ENCODE peak calls at places on chromosomes 7 and 10, in six cellular contexts. Z, N, A, T, C and E are unnamed samples.
A peak's percentile ranks its signal among the peaks of the same experiment; 100 is the strongest.

GRCh38 chr7:97018775-97019535 is 5.7 kb downstream of the DLX5 start:
- DNase-seq in Z (no peak), N (no peak), A (no peak), T (no peak), C (no peak), E (no peak)

GRCh38 chr7:37131855-37132254 is 316.8 kb downstream of the ELMO1 start:
- DNase-seq in Z (no peak), N (no peak), A (no peak), T (no peak), C (no peak), E (no peak)

GRCh38 chr10:96511044-96511945 is 2.4 kb downstream of the TLL2 start:
- DNase-seq in Z (peak; percentile 48), N (peak; percentile 41), A (peak; percentile 58), T (no peak), C (peak; percentile 24), E (peak; percentile 60)

GRCh38 chr10:132616170-132616994 is 78.8 kb downstream of the INPP5A start:
- DNase-seq in Z (no peak), N (no peak), A (no peak), T (no peak), C (no peak), E (no peak)

GRCh38 chr7:41481353-41481752 is 221.5 kb downstream of the INHBA start:
- DNase-seq in Z (no peak), N (no peak), A (no peak), T (no peak), C (peak; percentile 52), E (no peak)

GRCh38 chr7:816751-817671 is 15.3 kb upstream of the SUN1 start:
- DNase-seq in Z (peak; percentile 38), N (peak; percentile 42), A (peak; percentile 46), T (no peak), C (peak; percentile 42), E (no peak)

GRCh38 chr10:132480356-132480755 is 57.2 kb upstream of the INPP5A start:
- DNase-seq in Z (peak; percentile 5), N (no peak), A (no peak), T (no peak), C (no peak), E (no peak)

GRCh38 chr7:157763279-157764000 is 426.6 kb downstream of the DNAJB6 start:
- DNase-seq in Z (no peak), N (no peak), A (no peak), T (no peak), C (no peak), E (no peak)

GRCh38 chr7:12747687-12748306 is 60.4 kb downstream of the ARL4A start:
- DNase-seq in Z (no peak), N (no peak), A (no peak), T (no peak), C (no peak), E (no peak)

GRCh38 chr10:112689327-112689726 is 242.3 kb downstream of the VTI1A start:
- DNase-seq in Z (no peak), N (peak; percentile 50), A (no peak), T (no peak), C (peak; percentile 25), E (no peak)

DNA sequence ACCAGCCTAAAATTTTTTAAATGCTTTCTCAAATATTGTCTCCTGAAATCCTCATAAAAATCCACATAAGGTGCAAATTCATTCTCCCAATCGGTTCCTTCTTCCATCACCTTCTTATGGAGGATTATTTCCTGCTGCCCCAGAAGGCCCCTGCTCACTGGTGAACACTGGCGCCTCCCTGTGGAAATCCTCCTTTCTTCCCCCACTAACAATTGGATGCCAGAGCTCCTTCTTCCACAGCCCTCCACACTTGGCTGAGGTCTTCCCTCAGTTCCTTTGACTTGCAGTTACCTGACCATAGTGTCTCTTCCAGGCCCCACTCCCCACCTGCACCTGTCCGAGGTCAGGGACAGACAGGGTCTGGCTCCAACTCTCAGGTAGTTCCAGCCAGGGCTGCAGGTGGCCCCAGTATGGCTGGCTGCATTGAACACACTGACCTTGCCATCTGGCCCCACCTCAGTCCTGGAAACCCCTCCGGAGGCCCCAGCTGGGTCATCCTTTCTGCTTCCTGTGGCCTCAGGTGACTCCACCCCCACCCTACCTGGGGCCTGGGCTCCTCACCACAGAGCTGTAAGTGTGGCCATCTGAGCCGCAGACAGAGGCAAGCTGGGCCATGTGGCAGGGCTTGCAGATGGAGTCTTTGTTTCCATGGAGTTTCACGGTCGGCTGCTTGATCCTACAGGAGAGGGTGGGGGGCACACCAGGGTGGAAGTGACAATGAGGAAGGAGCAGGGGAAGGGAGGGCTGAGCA is 18.4 kb downstream of the SPOCK2 start:
- DNase-seq in Z (no peak), N (peak; percentile 37), A (no peak), T (no peak), C (no peak), E (no peak)
- TF ChIP-seq CTCF in Z (no peak), N (no peak), A (peak; percentile 62), T (no peak), C (peak; percentile 3), E (peak; percentile 21)

GRCh38 chr7:4659551-4660286 is 22.4 kb upstream of the FOXK1 start:
- DNase-seq in Z (no peak), N (no peak), A (peak; percentile 30), T (no peak), C (no peak), E (no peak)
- TF ChIP-seq CTCF in Z (no peak), N (no peak), A (peak; percentile 62), T (no peak), C (peak; percentile 36), E (peak; percentile 28)

DNA sequence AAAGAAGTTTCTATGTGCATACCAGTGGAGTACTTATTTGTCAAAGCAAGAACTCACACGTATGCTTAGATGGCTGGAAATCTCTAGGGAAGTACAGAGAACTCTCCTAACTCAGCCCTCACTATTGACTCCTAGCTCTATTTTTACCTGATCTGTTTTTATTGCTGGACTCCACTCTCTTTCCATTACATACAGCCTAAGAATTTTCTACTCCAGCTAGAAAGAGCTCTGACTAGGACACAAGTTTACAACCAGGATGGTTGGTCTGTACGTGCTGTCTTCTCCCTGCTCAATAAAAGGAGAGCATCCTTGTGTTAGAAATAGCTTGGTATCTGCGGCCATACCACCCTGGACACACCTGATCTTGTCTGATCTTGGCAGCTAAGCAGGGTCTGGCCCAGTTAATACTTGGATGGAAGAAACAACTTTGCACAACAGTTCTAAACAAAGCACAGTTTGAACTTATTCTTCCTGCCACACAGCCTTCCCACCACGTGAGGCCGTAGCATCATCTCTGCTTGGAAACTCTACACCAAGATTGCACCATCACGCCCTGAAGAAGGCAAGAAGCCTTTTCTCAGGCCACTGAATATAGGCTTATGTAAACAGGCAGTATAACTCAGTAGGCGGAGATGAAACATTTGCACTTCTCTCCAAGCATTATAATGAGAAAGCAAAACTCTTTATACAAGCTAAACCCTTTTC is 50.7 kb downstream of the KCNMA1 start:
- DNase-seq in Z (no peak), N (no peak), A (no peak), T (peak; percentile 79), C (peak; percentile 99), E (no peak)
- TF ChIP-seq CTCF in Z (no peak), N (no peak), A (no peak), T (peak; percentile 14), C (peak; percentile 12), E (no peak)

DNA sequence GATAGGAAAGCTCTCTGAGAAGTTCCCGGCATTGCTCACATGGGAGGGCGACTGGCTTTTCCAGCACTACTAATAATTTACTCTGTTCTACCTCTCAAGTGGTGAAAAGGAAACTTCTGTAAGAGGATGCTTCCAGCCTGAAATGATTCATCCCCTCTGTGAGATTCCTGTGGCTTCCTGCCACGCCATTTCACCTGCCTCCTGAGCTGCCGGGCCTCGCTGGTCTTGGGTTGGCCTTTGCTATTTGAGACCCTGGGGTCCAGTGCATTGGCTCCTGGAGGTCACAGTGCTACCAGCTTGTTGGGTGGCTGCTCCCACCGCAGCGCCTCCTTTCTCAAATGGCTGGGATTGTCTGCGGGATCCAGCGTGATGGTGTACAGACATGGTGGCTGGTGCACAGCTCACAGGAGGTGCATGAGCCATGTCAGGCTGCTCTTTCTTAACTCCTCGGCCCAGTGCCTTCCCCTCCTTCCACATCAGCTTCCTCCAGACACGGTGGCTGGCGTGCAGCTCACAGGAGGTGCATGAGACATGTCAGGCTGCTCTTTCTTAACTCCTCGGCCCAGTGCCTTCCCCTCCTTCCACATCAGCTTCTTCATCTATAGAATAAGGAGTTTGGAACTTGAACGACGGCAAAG is 42.9 kb upstream of the PCBD1 start:
- DNase-seq in Z (no peak), N (peak; percentile 50), A (no peak), T (no peak), C (peak; percentile 8), E (no peak)
- TF ChIP-seq CTCF in Z (no peak), N (no peak), A (no peak), T (no peak), C (no peak), E (no peak)

DNA sequence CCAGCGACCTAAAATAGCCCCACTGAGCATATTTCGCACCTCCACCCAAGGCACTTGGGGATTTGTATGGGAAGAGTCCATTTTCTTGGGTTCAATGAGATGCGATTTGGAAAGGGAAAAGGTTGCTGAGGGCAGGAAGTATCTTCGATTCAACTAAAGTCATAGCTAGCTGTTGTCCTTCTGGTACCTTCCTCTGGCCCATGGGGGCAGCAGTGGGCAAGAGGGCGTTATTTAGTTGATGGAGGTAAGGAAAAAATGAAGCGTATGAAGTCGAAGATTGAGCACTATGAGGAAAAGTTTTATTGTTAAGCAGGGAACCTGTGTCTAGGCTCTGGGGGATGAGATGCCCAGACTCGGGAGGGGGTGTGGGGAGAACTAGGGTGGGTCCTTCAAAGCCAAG is 135.4 kb downstream of the EVX1 start:
- DNase-seq in Z (no peak), N (no peak), A (no peak), T (no peak), C (no peak), E (no peak)
- TF ChIP-seq CTCF in Z (no peak), N (no peak), A (no peak), T (no peak), C (peak; percentile 10), E (peak; percentile 16)

GRCh38 chr10:72567884-72568283 is 58.0 kb downstream of the MICU1 start:
- DNase-seq in Z (no peak), N (peak; percentile 25), A (peak; percentile 26), T (no peak), C (peak; percentile 22), E (no peak)
- TF ChIP-seq CTCF in Z (no peak), N (no peak), A (peak; percentile 79), T (no peak), C (peak; percentile 48), E (peak; percentile 40)

GRCh38 chr10:100103581-100103980 is 21.9 kb upstream of the CPN1 start:
- DNase-seq in Z (no peak), N (no peak), A (no peak), T (no peak), C (peak; percentile 49), E (no peak)

GRCh38 chr10:100100651-100101525 is 19.2 kb upstream of the CPN1 start:
- DNase-seq in Z (no peak), N (no peak), A (peak; percentile 22), T (no peak), C (peak; percentile 40), E (no peak)

GRCh38 chr10:100106865-100107264 is 25.2 kb upstream of the CPN1 start:
- DNase-seq in Z (no peak), N (no peak), A (no peak), T (no peak), C (no peak), E (no peak)

GRCh38 chr10:100104300-100104699 is 22.6 kb upstream of the CPN1 start:
- DNase-seq in Z (no peak), N (no peak), A (no peak), T (no peak), C (no peak), E (no peak)

DNA sequence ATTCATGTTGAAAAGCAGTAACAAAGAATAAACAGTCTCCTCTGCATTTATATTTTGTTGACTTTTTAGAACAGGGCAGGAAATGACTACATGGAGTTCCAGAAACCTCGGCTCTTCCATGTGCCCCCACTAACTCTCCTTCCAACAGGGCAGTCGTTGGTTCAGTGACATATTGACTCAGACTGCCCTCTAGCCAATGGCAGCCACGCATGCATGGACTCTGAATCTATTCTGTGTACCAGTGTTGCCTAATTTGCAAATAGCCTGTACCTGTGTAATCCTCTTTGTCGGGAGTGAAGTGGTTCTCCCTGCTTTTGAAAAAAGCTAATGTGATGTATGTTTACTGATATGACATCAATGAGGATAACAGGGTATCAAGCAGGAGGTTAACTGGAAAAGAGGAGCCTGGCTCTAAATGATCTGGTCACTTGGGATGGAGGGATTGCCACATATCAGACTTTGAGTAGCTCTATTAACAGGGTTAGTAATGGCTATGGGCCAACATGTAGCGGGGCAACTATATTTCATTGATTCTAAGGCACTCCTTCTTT is 19.9 kb upstream of the CPN1 start:
- DNase-seq in Z (no peak), N (no peak), A (no peak), T (no peak), C (no peak), E (no peak)
- TF ChIP-seq CTCF in Z (no peak), N (no peak), A (no peak), T (no peak), C (no peak), E (no peak)